ENCODE peak calls at places on chromosomes 5 and 9, in four cellular contexts. S is kidney tubule cell, O is DMS 273 treated with DMSO at 0.1 percent for 48 hours, W is HT1080. G is an unnamed sample.

GRCh38 chr9:114365194-114365593 is 22.6 kb downstream of the AKNA start:
- DNase-seq in W (no peak), O (no peak), S (no peak), G (no peak)

GRCh38 chr9:112065781-112066606 is 109.1 kb downstream of the SUSD1 start:
- DNase-seq in O (no peak), S (peak), W (no peak), G (no peak)

GRCh38 chr5:74075496-74075895 is 449.5 kb downstream of the ARHGEF28 start:
- DNase-seq in W (no peak), S (no peak), O (peak), G (no peak)

GRCh38 chr5:117590944-117591343 is 1016.3 kb upstream of the SEMA6A start:
- DNase-seq in S (peak), W (peak), O (peak), G (no peak)

GRCh38 chr5:75226916-75227315 is 9.8 kb downstream of the ANKRD31 start:
- DNase-seq in O (no peak), W (no peak), S (no peak), G (no peak)

GRCh38 chr9:100355561-100355960 is 2.8 kb upstream of the TEX10 start:
- DNase-seq in S (no peak), O (no peak), W (no peak), G (no peak)

GRCh38 chr5:167819406-167819805 is 472.0 kb upstream of the WWC1 start:
- DNase-seq in O (no peak), W (no peak), S (peak), G (no peak)

GRCh38 chr9:137141050-137141810 is 2.3 kb downstream of the GRIN1 start:
- DNase-seq in O (no peak), W (no peak), S (no peak), G (no peak)

GRCh38 chr9:27181381-27181780 is 72.4 kb downstream of the TEK start:
- DNase-seq in O (no peak), W (peak), S (peak), G (peak)

GRCh38 chr5:25006734-25007133 is 362.0 kb upstream of the CDH10 start:
- DNase-seq in W (peak), O (no peak), S (no peak), G (peak)

GRCh38 chr5:154478224-154478565 is at the start of gene HAND1:
- DNase-seq in S (peak), O (peak), W (no peak), G (no peak)

GRCh38 chr9:124306098-124306735 is 48.5 kb downstream of the NEK6 start:
- DNase-seq in S (peak), W (peak), O (no peak), G (peak)

GRCh38 chr5:152374711-152375275 is 30.3 kb downstream of the NMUR2 start:
- DNase-seq in S (no peak), O (no peak), W (no peak), G (no peak)

GRCh38 chr5:154818459-154819116 is 31.8 kb downstream of the FAXDC2 start:
- DNase-seq in W (no peak), S (no peak), O (no peak), G (no peak)

GRCh38 chr5:36666304-36666703 is 59.9 kb downstream of the SLC1A3 start:
- DNase-seq in O (no peak), W (no peak), S (no peak), G (no peak)

GRCh38 chr5:134578578-134579283 is 53.3 kb downstream of the JADE2 start:
- DNase-seq in S (no peak), O (no peak), W (no peak), G (no peak)

GRCh38 chr9:134994926-134995791 is 77.4 kb upstream of the FCN1 start:
- DNase-seq in W (no peak), S (no peak), O (no peak), G (no peak)

GRCh38 chr9:109856785-109857184 is 76.8 kb downstream of the PALM2AKAP2 start:
- DNase-seq in W (no peak), S (no peak), O (no peak), G (peak)

GRCh38 chr5:145345883-145346282 is 489.3 kb downstream of the PRELID2 start:
- DNase-seq in O (no peak), S (peak), W (no peak), G (no peak)

G was measured in GM04503.